ENCODE peak calls at places on chromosomes 11 and 22, in six cellular contexts. O is heart right ventricle, Z is cardiac fibroblast, L is Calu3, K is adipocyte, W is IMR-90. N is an unnamed sample.

GRCh38 chr11:116232364-116232801 is 540.4 kb downstream of the BUD13 start:
- DNase-seq in W (no peak), L (no peak), Z (no peak), K (no peak), O (no peak), N (no peak)

GRCh38 chr11:31106326-31106725 is 263.2 kb downstream of the DCDC1 start:
- DNase-seq in K (no peak), L (no peak), O (no peak), Z (no peak), W (no peak), N (peak; percentile 42)

GRCh38 chr11:59097113-59097708 is 9.8 kb upstream of the FAM111B start:
- DNase-seq in Z (peak; percentile 67), K (peak; percentile 78), W (peak; percentile 62), L (peak; percentile 75), O (peak; percentile 54), N (peak; percentile 62)

GRCh38 chr11:56160217-56160616 is at the start of gene OR8K5:
- DNase-seq in W (no peak), L (no peak), Z (no peak), O (no peak), K (no peak), N (no peak)

GRCh38 chr22:43560651-43561050 is 148.8 kb downstream of the MPPED1 start:
- DNase-seq in K (no peak), L (no peak), Z (no peak), W (no peak), O (no peak), N (no peak)

GRCh38 chr22:48318173-48318572 is 1509.5 kb downstream of the BRD1 start:
- DNase-seq in Z (no peak), O (no peak), K (no peak), W (no peak), L (no peak), N (no peak)

GRCh38 chr11:64410396-64410718 is 51.4 kb downstream of the RPS6KA4 start:
- DNase-seq in O (no peak), Z (no peak), W (no peak), L (no peak), K (no peak), N (no peak)

GRCh38 chr11:60970890-60971289 is 590 bp upstream of the CD6 start:
- DNase-seq in Z (no peak), W (no peak), O (no peak), K (no peak), L (no peak), N (no peak)

GRCh38 chr22:37630839-37631435 is 8.5 kb upstream of the SH3BP1 start:
- DNase-seq in Z (peak; percentile 49), O (no peak), W (no peak), K (no peak), L (no peak), N (peak; percentile 44)

GRCh38 chr11:27592111-27592780 is 85.7 kb upstream of the LIN7C start:
- DNase-seq in L (no peak), W (peak; percentile 9), Z (peak; percentile 33), O (no peak), K (peak; percentile 34), N (peak; percentile 67)

GRCh38 chr22:46129390-46130041 is 20.8 kb upstream of the PPARA start:
- DNase-seq in L (no peak), K (no peak), O (peak; percentile 76), W (no peak), Z (no peak), N (peak; percentile 19)

GRCh38 chr22:17774206-17774927 is at the start of gene BID:
- DNase-seq in Z (no peak), L (peak; percentile 44), K (peak; percentile 84), O (peak; percentile 54), W (peak; percentile 17), N (peak; percentile 51)

GRCh38 chr11:86257446-86257845 is 12.9 kb downstream of the EED start:
- DNase-seq in L (no peak), Z (no peak), K (no peak), W (no peak), O (no peak), N (no peak)

GRCh38 chr11:61129608-61130523 is 27.6 kb downstream of the CD5 start:
- DNase-seq in Z (peak; percentile 89), L (peak; percentile 95), O (peak; percentile 86), K (peak; percentile 90), W (peak; percentile 93), N (no peak)

GRCh38 chr11:63504933-63505586 is 824 bp upstream of the LGALS12 start:
- DNase-seq in K (no peak), Z (peak; percentile 86), O (peak; percentile 43), W (no peak), L (no peak), N (no peak)

GRCh38 chr11:100855466-100856067 is 168.5 kb downstream of the ARHGAP42 start:
- DNase-seq in L (no peak), O (no peak), W (peak; percentile 68), K (peak; percentile 88), Z (peak; percentile 81), N (peak; percentile 71)

GRCh38 chr11:12587333-12587997 is 86.8 kb upstream of the TEAD1 start:
- DNase-seq in O (no peak), Z (peak; percentile 38), W (peak; percentile 71), L (peak; percentile 32), K (peak; percentile 57), N (no peak)

GRCh38 chr11:76597533-76598425 is 72.8 kb downstream of the LRRC32 start:
- DNase-seq in L (no peak), W (no peak), Z (no peak), K (no peak), O (peak; percentile 3), N (no peak)

GRCh38 chr11:65565624-65566453 is 4.4 kb upstream of the ZNRD2 start:
- DNase-seq in O (no peak), Z (peak; percentile 33), W (peak; percentile 35), L (no peak), K (no peak), N (no peak)

GRCh38 chr22:21982338-21982965 is at the start of gene TOP3B:
- DNase-seq in W (peak; percentile 69), Z (peak; percentile 81), L (peak; percentile 87), O (peak; percentile 78), K (peak; percentile 92), N (peak; percentile 93)

GRCh38 chr11:78147807-78148206 is 8.4 kb upstream of the ALG8 start:
- DNase-seq in Z (no peak), W (no peak), K (no peak), O (no peak), L (no peak), N (no peak)

GRCh38 chr11:68847395-68847794 is 5.7 kb upstream of the CPT1A start:
- DNase-seq in W (no peak), O (no peak), K (no peak), L (no peak), Z (no peak), N (no peak)

GRCh38 chr11:61691378-61692156 is 11.4 kb downstream of the DAGLA start:
- DNase-seq in O (no peak), Z (no peak), L (no peak), K (no peak), W (no peak), N (no peak)

GRCh38 chr11:5701184-5701583 is 11.6 kb downstream of the TRIM22 start:
- DNase-seq in W (no peak), O (no peak), L (no peak), K (peak; percentile 9), Z (no peak), N (no peak)

GRCh38 chr22:42773161-42773560 is 52.5 kb upstream of the A4GALT start:
- DNase-seq in K (no peak), Z (no peak), W (no peak), L (no peak), O (no peak), N (no peak)

GRCh38 chr22:17483670-17484372 is 79.5 kb upstream of the SLC25A18 start:
- DNase-seq in Z (no peak), L (no peak), W (no peak), K (no peak), O (no peak), N (no peak)

GRCh38 chr11:20854214-20854613 is 184.8 kb downstream of the NELL1 start:
- DNase-seq in W (no peak), K (no peak), Z (no peak), L (no peak), O (no peak), N (peak; percentile 1)

GRCh38 chr11:120409655-120410054 is 73.4 kb downstream of the ARHGEF12 start:
- DNase-seq in Z (no peak), L (no peak), K (no peak), O (no peak), W (peak; percentile 18), N (no peak)

GRCh38 chr11:70358797-70359196 is 39.5 kb upstream of the CTTN start:
- DNase-seq in O (no peak), W (no peak), L (no peak), K (no peak), Z (no peak), N (no peak)

GRCh38 chr11:47241740-47242400 is 6.7 kb downstream of the ACP2 start:
- DNase-seq in O (no peak), K (no peak), Z (no peak), L (no peak), W (peak; percentile 23), N (no peak)

GRCh38 chr11:114309517-114309916 is 13.3 kb downstream of the NNMT start:
- DNase-seq in K (peak; percentile 67), L (no peak), W (no peak), Z (peak; percentile 46), O (no peak), N (no peak)

GRCh38 chr11:62752994-62753735 is 795 bp downstream of the ZBTB3 start:
- DNase-seq in L (no peak), K (no peak), Z (no peak), O (no peak), W (no peak), N (no peak)

GRCh38 chr11:64358907-64359711 is at the start of gene RPS6KA4:
- DNase-seq in L (peak; percentile 78), K (peak; percentile 93), O (peak; percentile 51), Z (peak; percentile 71), W (peak; percentile 58), N (peak; percentile 72)

GRCh38 chr11:79437981-79438630 is 2.7 kb downstream of the TENM4 start:
- DNase-seq in W (peak; percentile 63), Z (no peak), L (no peak), K (peak; percentile 34), O (no peak), N (no peak)

GRCh38 chr22:49124588-49124987 is 703.1 kb downstream of the BRD1 start:
- DNase-seq in Z (no peak), L (no peak), O (no peak), K (no peak), W (no peak), N (no peak)

GRCh38 chr22:30609260-30610185 is 2.5 kb downstream of the TCN2 start:
- DNase-seq in W (peak; percentile 86), Z (peak; percentile 78), L (peak; percentile 52), K (peak; percentile 84), O (peak; percentile 59), N (peak; percentile 93)

GRCh38 chr11:30635401-30635989 is 49.3 kb upstream of the MPPED2 start:
- DNase-seq in K (no peak), L (no peak), W (peak; percentile 1), O (peak; percentile 18), Z (peak; percentile 1), N (no peak)

GRCh38 chr22:48941903-48942625 is 885.6 kb downstream of the BRD1 start:
- DNase-seq in W (no peak), O (no peak), Z (no peak), K (no peak), L (no peak), N (no peak)

N was measured in OCI-M1.